ENCODE peak calls at places on chromosome 15, in six cellular contexts. T is cardiac fibroblast, O is ovary, V is fibroblast of villous mesenchyme, Z is A549, N is adrenal gland. D is an unnamed sample.
A peak's percentile ranks its signal among the peaks of the same experiment; 100 is the strongest.

GRCh38 chr15:69346112-69346511 is 47.4 kb downstream of the PAQR5 start:
- DNase-seq in T (peak; percentile 71), O (no peak), V (peak; percentile 13), Z (no peak), N (no peak), D (no peak)

GRCh38 chr15:101499863-101500713 is 10.6 kb upstream of the PCSK6 start:
- DNase-seq in T (no peak), O (no peak), V (peak; percentile 35), Z (no peak), N (peak; percentile 90), D (peak; percentile 69)

GRCh38 chr15:31461911-31462480 is 135.4 kb downstream of the KLF13 start:
- DNase-seq in T (no peak), O (no peak), V (no peak), Z (no peak), N (peak; percentile 13), D (no peak)

GRCh38 chr15:98330258-98330657 is 318.1 kb upstream of the IGF1R start:
- DNase-seq in T (no peak), O (no peak), V (no peak), Z (no peak), N (no peak), D (no peak)

GRCh38 chr15:66018178-66018797 is 149.0 kb downstream of the RAB11A start:
- DNase-seq in T (no peak), O (no peak), V (no peak), Z (no peak), N (no peak), D (no peak)

GRCh38 chr15:49313650-49314049 is 109.4 kb upstream of the FGF7 start:
- DNase-seq in T (peak; percentile 88), O (no peak), V (peak; percentile 76), Z (no peak), N (no peak), D (no peak)

GRCh38 chr15:48557335-48557734 is 88.2 kb downstream of the FBN1 start:
- DNase-seq in T (no peak), O (no peak), V (no peak), Z (no peak), N (no peak), D (no peak)

GRCh38 chr15:99121207-99121606 is 16.3 kb downstream of the SYNM start:
- DNase-seq in T (no peak), O (no peak), V (no peak), Z (no peak), N (no peak), D (no peak)

GRCh38 chr15:35320911-35321310 is 225.1 kb downstream of the DPH6 start:
- DNase-seq in T (no peak), O (no peak), V (no peak), Z (no peak), N (no peak), D (no peak)

GRCh38 chr15:77493324-77493907 is 72.7 kb downstream of the HMG20A start:
- DNase-seq in T (peak; percentile 53), O (no peak), V (peak; percentile 68), Z (no peak), N (no peak), D (no peak)

GRCh38 chr15:77568960-77569646 is 63.6 kb downstream of the LINGO1 start:
- DNase-seq in T (peak; percentile 51), O (peak; percentile 61), V (peak; percentile 78), Z (no peak), N (no peak), D (no peak)

GRCh38 chr15:87572381-87572780 is 684.2 kb downstream of the NTRK3 start:
- DNase-seq in T (no peak), O (no peak), V (no peak), Z (no peak), N (no peak), D (no peak)

GRCh38 chr15:56772868-56773639 is 39.7 kb upstream of the ZNF280D start:
- DNase-seq in T (peak; percentile 52), O (no peak), V (peak; percentile 77), Z (no peak), N (no peak), D (peak; percentile 59)

GRCh38 chr15:74384566-74385441 is 17.4 kb upstream of the CYP11A1 start:
- DNase-seq in T (peak; percentile 70), O (no peak), V (no peak), Z (no peak), N (no peak), D (no peak)

GRCh38 chr15:82845686-82846085 is 36.3 kb downstream of the WHAMM start:
- DNase-seq in T (no peak), O (no peak), V (no peak), Z (no peak), N (peak; percentile 16), D (no peak)

GRCh38 chr15:39404767-39405173 is 176.1 kb upstream of the THBS1 start:
- DNase-seq in T (peak; percentile 92), O (no peak), V (peak; percentile 88), Z (no peak), N (no peak), D (no peak)

GRCh38 chr15:55789066-55789660 is 46.2 kb upstream of the PRTG start:
- DNase-seq in T (peak; percentile 33), O (no peak), V (no peak), Z (no peak), N (peak; percentile 54), D (no peak)

GRCh38 chr15:73777741-73778140 is 24.6 kb upstream of the INSYN1 start:
- DNase-seq in T (no peak), O (no peak), V (no peak), Z (no peak), N (no peak), D (no peak)

GRCh38 chr15:28919201-28919627 is 33.4 kb downstream of the APBA2 start:
- DNase-seq in T (no peak), O (no peak), V (no peak), Z (peak; percentile 36), N (no peak), D (no peak)

DNA sequence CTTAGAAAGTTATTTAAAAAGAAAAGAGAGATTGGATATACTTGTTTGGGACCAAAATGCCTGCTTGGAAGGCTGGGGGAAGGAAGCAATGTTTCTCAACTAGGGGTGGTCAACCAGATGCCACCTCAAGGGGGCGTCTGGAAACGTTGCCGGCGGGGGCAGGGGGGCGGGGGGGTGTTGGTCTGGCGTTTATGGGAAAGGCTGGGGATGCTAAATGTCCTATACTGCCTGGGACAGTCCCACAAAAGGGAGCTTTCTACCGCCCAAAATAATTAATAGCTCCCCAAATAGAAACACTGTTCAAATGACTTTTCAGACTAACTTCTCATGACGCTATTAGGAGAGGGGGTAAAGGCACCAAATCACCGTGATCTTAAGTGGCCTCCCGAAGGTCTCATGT is 2.2 kb downstream of the POLG start:
- DNase-seq in T (peak; percentile 28), O (no peak), V (peak; percentile 31), Z (peak; percentile 77), N (no peak), D (no peak)
- TF ChIP-seq CTCF in T (peak; percentile 43), O (no peak), V (peak; percentile 37), Z (peak; percentile 48), N (no peak), D (peak; percentile 20)

DNA sequence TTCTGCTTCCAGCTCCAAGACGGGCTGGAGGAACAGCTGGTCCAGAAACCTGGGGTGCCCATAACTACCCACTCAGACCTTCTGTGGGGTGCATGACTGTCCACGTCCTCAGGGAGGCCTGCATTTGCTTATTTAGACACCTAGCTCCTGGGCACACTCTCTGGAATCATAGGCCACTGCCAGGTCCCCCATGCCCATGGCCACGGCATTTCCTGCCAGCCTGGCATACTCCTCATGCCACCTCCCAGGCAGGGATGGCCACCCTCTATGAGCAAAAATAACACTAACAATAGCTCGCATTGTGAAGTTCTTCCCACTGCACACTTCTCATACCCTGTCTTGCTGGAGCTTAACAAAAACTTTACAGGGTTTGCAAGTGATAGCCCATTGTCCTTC is 166.9 kb upstream of the TPM1 start:
- DNase-seq in T (no peak), O (no peak), V (no peak), Z (no peak), N (no peak), D (no peak)
- H3K4me3 ChIP-seq in T (no peak overlapping the region), O (no peak overlapping the region), V (no peak overlapping the region), Z (no peak overlapping the region), N (no peak overlapping the region), D (no peak overlapping the region)

DNA sequence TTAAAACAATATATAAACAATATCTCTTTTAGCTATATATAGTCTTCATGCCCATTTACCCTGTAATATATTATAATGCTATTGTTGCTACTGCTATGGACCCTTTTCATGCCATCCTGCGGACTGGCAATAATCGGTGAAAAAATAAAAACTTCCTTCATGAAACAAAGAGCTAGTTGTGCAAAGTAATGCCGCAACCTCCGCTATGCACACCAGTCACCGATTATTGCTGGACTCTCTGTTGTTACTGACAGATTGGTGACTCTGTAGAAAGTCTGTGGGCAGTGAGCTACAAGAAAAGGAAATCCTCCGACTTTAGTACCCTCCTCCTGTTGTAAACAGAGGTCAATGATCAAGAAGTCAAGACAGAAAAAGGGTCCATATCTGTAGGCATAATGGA is 17.9 kb upstream of the ICE2 start:
- DNase-seq in T (no peak), O (no peak), V (no peak), Z (no peak), N (no peak), D (no peak)
- TF ChIP-seq CTCF in T (no peak), O (no peak), V (no peak), Z (no peak), N (no peak), D (no peak)

DNA sequence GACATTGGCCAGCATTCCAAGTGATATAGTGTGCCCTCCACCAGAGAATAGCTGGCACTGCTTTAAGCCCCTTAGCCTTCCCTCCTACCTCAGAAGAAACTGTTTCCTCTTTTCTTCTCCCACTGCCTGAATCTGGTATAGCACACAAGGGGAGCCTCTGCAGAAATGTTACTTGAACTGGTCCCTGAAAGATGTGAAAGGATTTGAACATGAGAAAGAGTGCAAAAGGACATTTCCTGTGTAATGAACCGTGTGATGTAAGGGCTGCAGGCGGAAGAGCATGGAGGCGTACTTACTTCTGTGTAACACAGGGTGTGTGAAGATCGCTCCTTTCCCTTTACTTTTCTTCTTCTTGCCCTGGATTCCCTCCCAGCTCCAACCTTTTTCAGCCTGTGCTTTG is 8.3 kb downstream of the TMOD3 start:
- DNase-seq in T (peak; percentile 49), O (no peak), V (peak; percentile 51), Z (no peak), N (no peak), D (no peak)
- H3K4me3 ChIP-seq in T (no peak overlapping the region), O (no peak overlapping the region), V (no peak overlapping the region), Z (no peak overlapping the region), N (no peak overlapping the region), D (no peak overlapping the region)

GRCh38 chr15:75616766-75617165 is 8.8 kb downstream of the SNUPN start:
- DNase-seq in T (no peak), O (no peak), V (no peak), Z (no peak), N (no peak), D (no peak)

GRCh38 chr15:75622505-75622904 is 3.0 kb downstream of the SNUPN start:
- DNase-seq in T (no peak), O (no peak), V (no peak), Z (no peak), N (no peak), D (no peak)

GRCh38 chr15:75620043-75620775 is 5.3 kb downstream of the SNUPN start:
- DNase-seq in T (peak; percentile 62), O (no peak), V (peak; percentile 82), Z (no peak), N (peak; percentile 34), D (no peak)

GRCh38 chr15:75625542-75626347 is at the start of gene SNUPN:
- DNase-seq in T (peak; percentile 92), O (peak; percentile 92), V (peak; percentile 92), Z (peak; percentile 99), N (peak; percentile 96), D (peak; percentile 77)

GRCh38 chr15:75620776-75621536 is 4.6 kb downstream of the SNUPN start:
- DNase-seq in T (peak; percentile 94), O (peak; percentile 75), V (peak; percentile 94), Z (no peak), N (peak; percentile 49), D (no peak)
- TF ChIP-seq CTCF in T (peak; percentile 48), O (peak; percentile 53), V (peak; percentile 45), Z (no peak), N (no peak), D (no peak)

D was measured in LNCaP clone FGC.